ENCODE peak calls at places on chromosomes 12 and 14, in seven cellular contexts. One of them, this sample, is unnamed.

GRCh38 chr14:60212503-60213371 is 36.3 kb upstream of the PPM1A start:
- DNase-seq in Calu3: no peak
- DNase-seq in fibroblast of lung: no peak
- DNase-seq in MM.1S: peak
- DNase-seq in ovary: no peak
- DNase-seq in HFFc6: no peak
- DNase-seq in WERI-Rb-1: no peak
- DNase-seq in this sample: peak

GRCh38 chr12:34405286-34406227 is 383.3 kb downstream of the ALG10 start:
- DNase-seq in ovary: peak
- DNase-seq in Calu3: no peak
- DNase-seq in fibroblast of lung: no peak
- DNase-seq in MM.1S: no peak
- DNase-seq in HFFc6: no peak
- DNase-seq in WERI-Rb-1: no peak
- DNase-seq in this sample: no peak

GRCh38 chr14:88518592-88519512 is 36.0 kb downstream of the PTPN21 start:
- DNase-seq in Calu3: peak
- DNase-seq in ovary: no peak
- DNase-seq in WERI-Rb-1: no peak
- DNase-seq in HFFc6: peak
- DNase-seq in fibroblast of lung: peak
- DNase-seq in MM.1S: peak
- DNase-seq in this sample: no peak

GRCh38 chr14:88323520-88324199 is 591 bp upstream of the KCNK10 start:
- DNase-seq in HFFc6: no peak
- DNase-seq in fibroblast of lung: peak
- DNase-seq in MM.1S: no peak
- DNase-seq in WERI-Rb-1: peak
- DNase-seq in ovary: no peak
- DNase-seq in Calu3: peak
- DNase-seq in this sample: peak

GRCh38 chr12:33724867-33725266 is 285.2 kb upstream of the SYT10 start:
- DNase-seq in WERI-Rb-1: no peak
- DNase-seq in MM.1S: no peak
- DNase-seq in HFFc6: no peak
- DNase-seq in fibroblast of lung: no peak
- DNase-seq in Calu3: no peak
- DNase-seq in ovary: no peak
- DNase-seq in this sample: no peak

GRCh38 chr12:112116232-112117060 is 7.9 kb upstream of the NAA25 start:
- DNase-seq in MM.1S: peak
- DNase-seq in HFFc6: peak
- DNase-seq in WERI-Rb-1: peak
- DNase-seq in ovary: peak
- DNase-seq in fibroblast of lung: peak
- DNase-seq in Calu3: peak
- DNase-seq in this sample: peak

GRCh38 chr12:68367903-68368302 is 35.7 kb upstream of the MDM1 start:
- DNase-seq in MM.1S: no peak
- DNase-seq in Calu3: no peak
- DNase-seq in HFFc6: no peak
- DNase-seq in fibroblast of lung: no peak
- DNase-seq in ovary: no peak
- DNase-seq in WERI-Rb-1: no peak
- DNase-seq in this sample: no peak

GRCh38 chr14:91113829-91114078 is at the start of gene DGLUCY:
- DNase-seq in HFFc6: peak
- DNase-seq in WERI-Rb-1: peak
- DNase-seq in Calu3: no peak
- DNase-seq in ovary: peak
- DNase-seq in MM.1S: peak
- DNase-seq in fibroblast of lung: peak
- DNase-seq in this sample: peak

GRCh38 chr14:90559811-90560492 is 163.1 kb downstream of the CALM1 start:
- DNase-seq in ovary: no peak
- DNase-seq in Calu3: no peak
- DNase-seq in WERI-Rb-1: no peak
- DNase-seq in MM.1S: no peak
- DNase-seq in HFFc6: no peak
- DNase-seq in fibroblast of lung: no peak
- DNase-seq in this sample: no peak

GRCh38 chr14:83798421-83798820 is 1731.5 kb upstream of the FLRT2 start:
- DNase-seq in Calu3: no peak
- DNase-seq in MM.1S: no peak
- DNase-seq in HFFc6: no peak
- DNase-seq in fibroblast of lung: no peak
- DNase-seq in WERI-Rb-1: no peak
- DNase-seq in ovary: no peak
- DNase-seq in this sample: no peak

GRCh38 chr14:38290601-38291190 is 34.8 kb upstream of the CLEC14A start:
- DNase-seq in HFFc6: peak
- DNase-seq in WERI-Rb-1: no peak
- DNase-seq in MM.1S: no peak
- DNase-seq in fibroblast of lung: peak
- DNase-seq in ovary: no peak
- DNase-seq in Calu3: no peak
- DNase-seq in this sample: no peak

GRCh38 chr12:59173696-59174095 is 253.4 kb upstream of the LRIG3 start:
- DNase-seq in WERI-Rb-1: no peak
- DNase-seq in HFFc6: no peak
- DNase-seq in fibroblast of lung: no peak
- DNase-seq in Calu3: no peak
- DNase-seq in MM.1S: no peak
- DNase-seq in ovary: no peak
- DNase-seq in this sample: no peak

GRCh38 chr14:34436118-34436905 is 25.7 kb downstream of the SPTSSA start:
- DNase-seq in MM.1S: no peak
- DNase-seq in WERI-Rb-1: no peak
- DNase-seq in fibroblast of lung: peak
- DNase-seq in HFFc6: peak
- DNase-seq in ovary: no peak
- DNase-seq in Calu3: no peak
- DNase-seq in this sample: no peak

GRCh38 chr12:57243521-57244305 is 7.3 kb downstream of the STAC3 start:
- DNase-seq in WERI-Rb-1: peak
- DNase-seq in ovary: peak
- DNase-seq in Calu3: peak
- DNase-seq in fibroblast of lung: peak
- DNase-seq in HFFc6: peak
- DNase-seq in MM.1S: peak
- DNase-seq in this sample: peak

GRCh38 chr14:92686763-92687427 is 61.5 kb downstream of the LGMN start:
- DNase-seq in MM.1S: peak
- DNase-seq in ovary: peak
- DNase-seq in Calu3: peak
- DNase-seq in HFFc6: peak
- DNase-seq in WERI-Rb-1: peak
- DNase-seq in fibroblast of lung: peak
- DNase-seq in this sample: peak
- TF ChIP-seq CTCF in MM.1S: peak
- TF ChIP-seq CTCF in ovary: peak
- TF ChIP-seq CTCF in Calu3: peak
- TF ChIP-seq CTCF in HFFc6: peak
- TF ChIP-seq CTCF in WERI-Rb-1: peak
- TF ChIP-seq CTCF in fibroblast of lung: peak
- TF ChIP-seq CTCF in this sample: peak

GRCh38 chr12:12079291-12079690 is 8.6 kb downstream of the BCL2L14 start:
- DNase-seq in fibroblast of lung: peak
- DNase-seq in Calu3: no peak
- DNase-seq in HFFc6: no peak
- DNase-seq in ovary: no peak
- DNase-seq in WERI-Rb-1: no peak
- DNase-seq in MM.1S: no peak
- DNase-seq in this sample: no peak

GRCh38 chr12:12083688-12084087 is 12.9 kb downstream of the BCL2L14 start:
- DNase-seq in HFFc6: no peak
- DNase-seq in Calu3: no peak
- DNase-seq in fibroblast of lung: peak
- DNase-seq in MM.1S: no peak
- DNase-seq in WERI-Rb-1: no peak
- DNase-seq in ovary: no peak
- DNase-seq in this sample: no peak

GRCh38 chr12:12086331-12086730 is 15.6 kb downstream of the BCL2L14 start:
- DNase-seq in WERI-Rb-1: no peak
- DNase-seq in HFFc6: no peak
- DNase-seq in ovary: no peak
- DNase-seq in MM.1S: no peak
- DNase-seq in Calu3: no peak
- DNase-seq in fibroblast of lung: no peak
- DNase-seq in this sample: no peak

GRCh38 chr12:12086975-12087692 is 16.4 kb downstream of the BCL2L14 start:
- DNase-seq in ovary: no peak
- DNase-seq in WERI-Rb-1: no peak
- DNase-seq in Calu3: no peak
- DNase-seq in HFFc6: no peak
- DNase-seq in fibroblast of lung: no peak
- DNase-seq in MM.1S: no peak
- DNase-seq in this sample: no peak

GRCh38 chr12:12081836-12082497 is 11.2 kb downstream of the BCL2L14 start:
- DNase-seq in MM.1S: peak
- DNase-seq in fibroblast of lung: peak
- DNase-seq in Calu3: peak
- DNase-seq in WERI-Rb-1: peak
- DNase-seq in ovary: no peak
- DNase-seq in HFFc6: peak
- DNase-seq in this sample: peak
- TF ChIP-seq CTCF in MM.1S: peak
- TF ChIP-seq CTCF in fibroblast of lung: peak
- TF ChIP-seq CTCF in Calu3: no peak
- TF ChIP-seq CTCF in WERI-Rb-1: peak
- TF ChIP-seq CTCF in ovary: peak
- TF ChIP-seq CTCF in HFFc6: peak
- TF ChIP-seq CTCF in this sample: peak

GRCh38 chr12:62886796-62887195 is 48.2 kb downstream of the PPM1H start:
- DNase-seq in WERI-Rb-1: no peak
- DNase-seq in ovary: no peak
- DNase-seq in HFFc6: no peak
- DNase-seq in Calu3: no peak
- DNase-seq in fibroblast of lung: no peak
- DNase-seq in MM.1S: no peak
- DNase-seq in this sample: no peak
- TF ChIP-seq CTCF in WERI-Rb-1: no peak
- TF ChIP-seq CTCF in ovary: no peak
- TF ChIP-seq CTCF in HFFc6: no peak
- TF ChIP-seq CTCF in Calu3: no peak
- TF ChIP-seq CTCF in fibroblast of lung: no peak
- TF ChIP-seq CTCF in MM.1S: no peak
- TF ChIP-seq CTCF in this sample: no peak

GRCh38 chr12:96218989-96219678 is 25.0 kb downstream of the ELK3 start:
- DNase-seq in ovary: no peak
- DNase-seq in MM.1S: no peak
- DNase-seq in Calu3: peak
- DNase-seq in fibroblast of lung: no peak
- DNase-seq in HFFc6: no peak
- DNase-seq in WERI-Rb-1: no peak
- DNase-seq in this sample: no peak

GRCh38 chr12:96220902-96221301 is 26.7 kb downstream of the ELK3 start:
- DNase-seq in WERI-Rb-1: no peak
- DNase-seq in fibroblast of lung: peak
- DNase-seq in Calu3: no peak
- DNase-seq in MM.1S: no peak
- DNase-seq in HFFc6: peak
- DNase-seq in ovary: no peak
- DNase-seq in this sample: no peak

GRCh38 chr12:96223411-96224218 is 29.4 kb downstream of the ELK3 start:
- DNase-seq in HFFc6: no peak
- DNase-seq in MM.1S: no peak
- DNase-seq in Calu3: no peak
- DNase-seq in WERI-Rb-1: no peak
- DNase-seq in fibroblast of lung: no peak
- DNase-seq in ovary: no peak
- DNase-seq in this sample: no peak

GRCh38 chr12:96219700-96220206 is 25.6 kb downstream of the ELK3 start:
- DNase-seq in ovary: no peak
- DNase-seq in Calu3: peak
- DNase-seq in fibroblast of lung: peak
- DNase-seq in WERI-Rb-1: peak
- DNase-seq in HFFc6: peak
- DNase-seq in MM.1S: no peak
- DNase-seq in this sample: no peak

DNA sequence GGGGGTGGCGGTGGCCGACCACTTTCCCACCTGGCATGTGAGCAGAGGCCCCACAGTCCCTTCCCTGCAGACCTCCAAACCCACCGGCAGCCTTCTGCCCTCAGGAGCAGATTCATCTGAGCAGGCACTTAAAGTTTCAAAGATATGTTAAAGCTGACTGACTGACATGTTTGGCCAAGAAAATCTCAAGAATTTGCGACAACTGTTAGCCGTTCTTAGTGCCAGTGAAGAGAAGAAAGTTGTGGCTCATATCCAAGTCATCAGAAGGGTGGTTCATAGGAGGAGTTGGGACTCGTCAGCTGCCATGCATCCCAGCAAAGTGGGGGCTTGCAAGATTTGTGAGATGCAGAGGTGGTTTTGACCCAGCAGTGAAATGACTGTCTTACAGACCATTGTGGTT is 27.2 kb downstream of the ELK3 start:
- DNase-seq in Calu3: no peak
- DNase-seq in ovary: no peak
- DNase-seq in fibroblast of lung: no peak
- DNase-seq in WERI-Rb-1: no peak
- DNase-seq in HFFc6: no peak
- DNase-seq in MM.1S: no peak
- DNase-seq in this sample: no peak
- TF ChIP-seq CTCF in Calu3: no peak
- TF ChIP-seq CTCF in ovary: no peak
- TF ChIP-seq CTCF in fibroblast of lung: no peak
- TF ChIP-seq CTCF in WERI-Rb-1: no peak
- TF ChIP-seq CTCF in HFFc6: no peak
- TF ChIP-seq CTCF in MM.1S: no peak
- TF ChIP-seq CTCF in this sample: no peak

DNA sequence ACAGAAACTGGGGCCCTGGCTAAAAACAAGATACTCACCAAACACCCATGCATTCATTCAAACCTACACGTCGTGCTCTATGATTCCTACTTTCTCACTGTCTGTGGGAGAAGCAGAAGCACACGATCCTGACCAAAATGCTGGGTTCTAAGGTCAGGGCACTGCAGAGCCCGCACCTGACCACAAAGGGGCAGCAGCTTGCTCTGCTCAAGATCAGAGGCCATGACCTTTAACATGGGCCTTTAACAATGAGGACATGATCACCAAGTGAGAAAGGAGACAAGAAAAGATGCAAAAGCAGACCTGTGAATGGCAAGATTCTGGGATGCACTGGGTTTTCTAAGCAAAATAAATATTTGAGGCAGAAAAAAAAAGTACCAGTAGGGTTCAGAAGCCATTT is 40.1 kb upstream of the VPS33A start:
- DNase-seq in WERI-Rb-1: no peak
- DNase-seq in ovary: no peak
- DNase-seq in Calu3: no peak
- DNase-seq in HFFc6: no peak
- DNase-seq in MM.1S: no peak
- DNase-seq in fibroblast of lung: no peak
- DNase-seq in this sample: no peak
- TF ChIP-seq CTCF in WERI-Rb-1: peak
- TF ChIP-seq CTCF in ovary: no peak
- TF ChIP-seq CTCF in Calu3: no peak
- TF ChIP-seq CTCF in HFFc6: no peak
- TF ChIP-seq CTCF in MM.1S: peak
- TF ChIP-seq CTCF in fibroblast of lung: no peak
- TF ChIP-seq CTCF in this sample: peak